ENCODE peak calls at places on chromosome 22, in four cellular contexts. One of them, this sample, is unnamed.

GRCh38 chr22:30985561-30986208 is 16.6 kb downstream of the TUG1 start:
- DNase-seq in NCI-H446 treated with DMSO at 0.1 percent for 48 hours: no peak
- DNase-seq in foreskin fibroblast: no peak
- DNase-seq in AG10803: no peak
- DNase-seq in this sample: no peak

GRCh38 chr22:50523806-50524663 is 1.4 kb downstream of the SCO2 start:
- DNase-seq in NCI-H446 treated with DMSO at 0.1 percent for 48 hours: no peak
- DNase-seq in AG10803: no peak
- DNase-seq in foreskin fibroblast: no peak
- DNase-seq in this sample: no peak

GRCh38 chr22:38187413-38188212 is 6.0 kb upstream of the PLA2G6 start:
- DNase-seq in AG10803: peak
- DNase-seq in foreskin fibroblast: peak
- DNase-seq in NCI-H446 treated with DMSO at 0.1 percent for 48 hours: no peak
- DNase-seq in this sample: no peak

GRCh38 chr22:30591191-30591587 is 521 bp downstream of the PES1 start:
- DNase-seq in NCI-H446 treated with DMSO at 0.1 percent for 48 hours: no peak
- DNase-seq in AG10803: peak
- DNase-seq in foreskin fibroblast: peak
- DNase-seq in this sample: no peak

GRCh38 chr22:41361716-41362310 is 19.9 kb upstream of the TEF start:
- DNase-seq in foreskin fibroblast: peak
- DNase-seq in AG10803: no peak
- DNase-seq in NCI-H446 treated with DMSO at 0.1 percent for 48 hours: no peak
- DNase-seq in this sample: no peak

GRCh38 chr22:49010901-49011300 is 816.8 kb downstream of the BRD1 start:
- DNase-seq in NCI-H446 treated with DMSO at 0.1 percent for 48 hours: no peak
- DNase-seq in AG10803: no peak
- DNase-seq in foreskin fibroblast: no peak
- DNase-seq in this sample: no peak

GRCh38 chr22:41561335-41561734 is 525 bp downstream of the CSDC2 start:
- DNase-seq in NCI-H446 treated with DMSO at 0.1 percent for 48 hours: no peak
- DNase-seq in foreskin fibroblast: no peak
- DNase-seq in AG10803: no peak
- DNase-seq in this sample: no peak

GRCh38 chr22:39309364-39309861 is 10.0 kb downstream of the RPL3 start:
- DNase-seq in foreskin fibroblast: peak
- DNase-seq in NCI-H446 treated with DMSO at 0.1 percent for 48 hours: no peak
- DNase-seq in AG10803: peak
- DNase-seq in this sample: no peak

GRCh38 chr22:36052505-36052941 is 23.9 kb upstream of the RBFOX2 start:
- DNase-seq in AG10803: peak
- DNase-seq in NCI-H446 treated with DMSO at 0.1 percent for 48 hours: no peak
- DNase-seq in foreskin fibroblast: peak
- DNase-seq in this sample: no peak

GRCh38 chr22:39925273-39925672 is 24.4 kb downstream of the GRAP2 start:
- DNase-seq in NCI-H446 treated with DMSO at 0.1 percent for 48 hours: no peak
- DNase-seq in foreskin fibroblast: no peak
- DNase-seq in AG10803: no peak
- DNase-seq in this sample: no peak

GRCh38 chr22:40128989-40129388 is 48.7 kb upstream of the TNRC6B start:
- DNase-seq in foreskin fibroblast: no peak
- DNase-seq in AG10803: no peak
- DNase-seq in NCI-H446 treated with DMSO at 0.1 percent for 48 hours: no peak
- DNase-seq in this sample: no peak